ENCODE peak calls at places on chromosome 6, in four cellular contexts. Y is psoas muscle, M is left ventricle myocardium inferior, V is ovary. N is an unnamed sample. For H3K36me3, the result is how much of the 10 kb centered on the place peaks cover.

GRCh38 chr6:2476376-2476775 is 231.0 kb upstream of the GMDS start:
- DNase-seq in Y (no peak), M (no peak), V (no peak), N (peak)

GRCh38 chr6:81451787-81452186 is 300.7 kb downstream of the TENT5A start:
- DNase-seq in Y (no peak), M (no peak), V (peak), N (no peak)

GRCh38 chr6:43242908-43243648 is at the start of gene TTBK1:
- DNase-seq in Y (no peak), M (no peak), V (no peak), N (no peak)

GRCh38 chr6:169650241-169650958 is 51.4 kb downstream of the WDR27 start:
- DNase-seq in Y (no peak), M (no peak), V (no peak), N (no peak)

GRCh38 chr6:120764312-120764711 is 570.0 kb downstream of the TBC1D32 start:
- DNase-seq in Y (no peak), M (no peak), V (no peak), N (no peak)

GRCh38 chr6:32645047-32645703 is 8.0 kb downstream of the HLA-DQA1 start:
- DNase-seq in Y (no peak), M (no peak), V (no peak), N (no peak)

GRCh38 chr6:107697682-107698081 is 126.4 kb downstream of the SCML4 start:
- DNase-seq in Y (no peak), M (no peak), V (no peak), N (no peak)

GRCh38 chr6:79466222-79466834 is 70.9 kb downstream of the LCA5 start:
- DNase-seq in Y (no peak), M (no peak), V (no peak), N (no peak)

GRCh38 chr6:13702809-13703302 is 8.8 kb downstream of the RANBP9 start:
- DNase-seq in Y (no peak), M (no peak), V (no peak), N (no peak)

GRCh38 chr6:152218887-152219286 is 411.4 kb downstream of the ESR1 start:
- DNase-seq in Y (no peak), M (no peak), V (no peak), N (no peak)

GRCh38 chr6:109095821-109096084 is 446 bp downstream of the CEP57L1 start:
- DNase-seq in Y (no peak), M (no peak), V (no peak), N (no peak)

GRCh38 chr6:109093732-109094131 is 914 bp downstream of the SESN1 start:
- DNase-seq in Y (no peak), M (no peak), V (no peak), N (no peak)

GRCh38 chr6:109094351-109095035 is at the start of gene SESN1:
- DNase-seq in Y (peak), M (peak), V (peak), N (peak)

GRCh38 chr6:109096198-109096597 is 891 bp downstream of the CEP57L1 start:
- DNase-seq in Y (no peak), M (no peak), V (no peak), N (no peak)

GRCh38 chr6:109095036-109095820 is at the start of gene CEP57L1:
- DNase-seq in Y (peak), M (peak), V (peak), N (peak)
- TF ChIP-seq CTCF in Y (peak), M (no peak), V (no peak), N (peak)

DNA sequence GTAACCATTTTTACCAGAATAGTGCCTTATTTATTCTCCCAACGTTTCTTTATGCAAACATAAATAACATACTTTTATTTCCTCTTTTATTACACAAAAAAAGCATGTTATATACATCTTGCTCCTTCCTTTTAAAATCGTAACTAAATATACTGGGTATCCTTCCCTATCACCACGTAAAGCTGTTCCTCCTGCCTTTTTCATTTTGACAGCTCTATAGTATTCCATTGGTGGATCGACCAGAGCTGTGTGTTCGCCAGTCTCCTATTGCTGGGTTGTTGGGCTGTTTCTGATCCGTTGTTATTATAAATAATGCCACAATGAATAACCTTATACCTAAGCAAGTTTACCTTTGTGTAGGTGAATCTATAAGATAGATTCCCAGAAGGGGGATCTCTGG is 46.9 kb upstream of the DDR1 start:
- DNase-seq in Y (no peak), M (no peak), V (no peak), N (no peak)
- H3K4me3 ChIP-seq in Y (no peak), M (no peak), V (no peak), N (no peak)

GRCh38 chr6:36967757-36968156 is 13.2 kb downstream of the PI16 start:
- DNase-seq in Y (no peak), M (no peak), V (no peak), N (no peak)
- H3K36me3 ChIP-seq in Y (half or more), M (half or more), V (under half), N (under half)

GRCh38 chr6:38973178-38974057 is 75.2 kb upstream of the GLP1R start:
- DNase-seq in Y (no peak), M (no peak), V (no peak), N (no peak)
- TF ChIP-seq CTCF in Y (peak), M (peak), V (no peak), N (no peak)

GRCh38 chr6:144351741-144352140 is 66.6 kb downstream of the UTRN start:
- DNase-seq in Y (no peak), M (no peak), V (no peak), N (no peak)
- H3K4me3 ChIP-seq in Y (peak), M (peak), V (no peak), N (no peak)

GRCh38 chr6:146547889-146548288 is 4.3 kb downstream of the RAB32 start:
- DNase-seq in Y (no peak), M (no peak), V (no peak), N (no peak)
- H3K36me3 ChIP-seq in Y (under half), M (under half), V (under half), N (under half)

DNA sequence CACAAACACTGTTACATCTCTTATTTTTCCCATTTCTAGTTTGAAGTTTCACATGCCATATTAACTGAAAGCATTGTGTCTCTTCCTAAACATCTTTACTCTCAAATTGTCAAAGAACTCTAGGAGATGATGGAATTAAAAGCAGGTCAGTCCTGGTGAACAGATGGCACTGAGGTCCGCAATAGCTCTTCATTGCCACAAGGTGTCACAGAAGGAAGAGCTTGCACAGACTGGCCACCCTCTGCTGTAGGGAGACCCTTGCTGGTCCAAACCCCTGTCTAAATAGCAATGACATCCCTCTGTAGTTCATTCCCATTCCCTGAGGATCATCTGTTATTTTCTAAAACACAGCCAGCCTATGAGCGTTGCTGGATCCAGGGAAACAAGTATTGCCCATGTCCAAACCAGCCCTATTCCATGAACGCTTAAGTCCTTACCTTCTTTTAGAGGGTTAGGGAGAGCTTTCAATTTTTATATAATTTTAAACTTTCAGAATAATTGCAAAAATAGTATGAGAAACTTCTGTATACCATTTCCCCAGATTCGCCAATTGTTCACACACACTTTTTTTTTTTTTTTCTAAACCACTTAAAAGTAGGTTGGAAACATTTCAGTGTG is 10.1 kb upstream of the HDAC2 start:
- DNase-seq in Y (no peak), M (no peak), V (no peak), N (no peak)
- TF ChIP-seq CTCF in Y (peak), M (peak), V (no peak), N (no peak)

DNA sequence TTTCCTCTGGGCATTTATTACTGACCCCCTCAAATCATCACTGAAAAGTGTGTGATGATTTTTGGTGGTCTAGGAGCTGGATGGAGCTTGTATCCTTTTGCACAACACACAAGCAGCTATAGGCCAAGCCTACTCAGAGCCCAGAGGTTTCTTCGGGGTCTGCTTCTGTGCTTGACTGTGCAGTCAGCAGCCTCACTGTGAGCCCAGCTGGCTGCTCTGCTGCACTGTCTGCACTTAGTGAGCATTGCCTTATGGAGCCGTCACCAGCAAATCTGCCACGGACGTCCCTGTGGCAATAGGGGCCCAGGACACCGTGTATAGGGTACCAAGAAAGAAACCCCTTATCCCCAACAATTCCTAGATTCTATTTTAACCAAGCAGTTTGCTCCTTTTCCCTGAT is 38.6 kb upstream of the GMPR start:
- DNase-seq in Y (no peak), M (no peak), V (no peak), N (no peak)
- H3K4me3 ChIP-seq in Y (peak), M (peak), V (no peak), N (no peak)